ENCODE peak calls at places on chromosomes 3 and 15, in seven cellular contexts. One of them, this sample, is unnamed. For H3K9me3 and H3K27me3, the result is how much of the 10 kb centered on the place peaks cover.

GRCh38 chr15:101167791-101168462 is 83.9 kb downstream of the CHSY1 start:
- DNase-seq in transverse colon: peak
- DNase-seq in tibial nerve: peak
- DNase-seq in vagina: no peak
- DNase-seq in astrocyte: peak
- DNase-seq in neural progenitor cell: no peak
- DNase-seq in uterus: peak
- DNase-seq in this sample: no peak

GRCh38 chr15:77656294-77656693 is 23.6 kb upstream of the LINGO1 start:
- DNase-seq in transverse colon: no peak
- DNase-seq in tibial nerve: no peak
- DNase-seq in vagina: no peak
- DNase-seq in astrocyte: no peak
- DNase-seq in neural progenitor cell: no peak
- DNase-seq in uterus: no peak
- DNase-seq in this sample: no peak

GRCh38 chr15:78937132-78937739 is 7.6 kb downstream of the CTSH start:
- DNase-seq in transverse colon: no peak
- DNase-seq in tibial nerve: no peak
- DNase-seq in vagina: no peak
- DNase-seq in astrocyte: no peak
- DNase-seq in neural progenitor cell: no peak
- DNase-seq in uterus: peak
- DNase-seq in this sample: no peak

GRCh38 chr15:92661961-92662360 is 6.4 kb upstream of the FAM174B start:
- DNase-seq in transverse colon: no peak
- DNase-seq in tibial nerve: peak
- DNase-seq in vagina: no peak
- DNase-seq in astrocyte: no peak
- DNase-seq in neural progenitor cell: no peak
- DNase-seq in uterus: no peak
- DNase-seq in this sample: no peak

GRCh38 chr15:64461577-64462162 is 1.3 kb downstream of the ZNF609 start:
- DNase-seq in transverse colon: no peak
- DNase-seq in tibial nerve: no peak
- DNase-seq in vagina: no peak
- DNase-seq in astrocyte: peak
- DNase-seq in neural progenitor cell: peak
- DNase-seq in uterus: no peak
- DNase-seq in this sample: peak

GRCh38 chr3:177777699-177778098 is 580.4 kb upstream of the TBL1XR1 start:
- DNase-seq in transverse colon: peak
- DNase-seq in tibial nerve: no peak
- DNase-seq in vagina: no peak
- DNase-seq in astrocyte: no peak
- DNase-seq in neural progenitor cell: peak
- DNase-seq in uterus: peak
- DNase-seq in this sample: peak

GRCh38 chr3:46488735-46489361 is 8.9 kb upstream of the RTP3 start:
- DNase-seq in transverse colon: peak
- DNase-seq in tibial nerve: peak
- DNase-seq in vagina: peak
- DNase-seq in astrocyte: peak
- DNase-seq in neural progenitor cell: peak
- DNase-seq in uterus: peak
- DNase-seq in this sample: peak

GRCh38 chr15:28969511-28970085 is 83.8 kb downstream of the APBA2 start:
- DNase-seq in transverse colon: no peak
- DNase-seq in tibial nerve: no peak
- DNase-seq in vagina: no peak
- DNase-seq in astrocyte: no peak
- DNase-seq in neural progenitor cell: no peak
- DNase-seq in uterus: no peak
- DNase-seq in this sample: no peak

GRCh38 chr15:64070965-64071851 is 22.4 kb downstream of the CIAO2A start:
- DNase-seq in transverse colon: peak
- DNase-seq in tibial nerve: peak
- DNase-seq in vagina: no peak
- DNase-seq in astrocyte: peak
- DNase-seq in neural progenitor cell: no peak
- DNase-seq in uterus: peak
- DNase-seq in this sample: no peak

GRCh38 chr15:92610101-92610520 is 45.5 kb downstream of the FAM174B start:
- DNase-seq in transverse colon: no peak
- DNase-seq in tibial nerve: no peak
- DNase-seq in vagina: no peak
- DNase-seq in astrocyte: no peak
- DNase-seq in neural progenitor cell: peak
- DNase-seq in uterus: no peak
- DNase-seq in this sample: no peak

GRCh38 chr15:67303490-67304363 is 49.1 kb downstream of the IQCH start:
- DNase-seq in transverse colon: peak
- DNase-seq in tibial nerve: no peak
- DNase-seq in vagina: no peak
- DNase-seq in astrocyte: peak
- DNase-seq in neural progenitor cell: peak
- DNase-seq in uterus: no peak
- DNase-seq in this sample: peak

GRCh38 chr3:194592798-194593752 is 40.1 kb downstream of the TMEM44 start:
- DNase-seq in transverse colon: no peak
- DNase-seq in tibial nerve: peak
- DNase-seq in vagina: no peak
- DNase-seq in astrocyte: peak
- DNase-seq in neural progenitor cell: no peak
- DNase-seq in uterus: no peak
- DNase-seq in this sample: no peak

GRCh38 chr3:40152482-40153133 is 156.9 kb upstream of the EIF1B start:
- DNase-seq in transverse colon: no peak
- DNase-seq in tibial nerve: no peak
- DNase-seq in vagina: no peak
- DNase-seq in astrocyte: no peak
- DNase-seq in neural progenitor cell: no peak
- DNase-seq in uterus: no peak
- DNase-seq in this sample: no peak

GRCh38 chr3:22836131-22836530 is 367.0 kb upstream of the UBE2E2 start:
- DNase-seq in transverse colon: no peak
- DNase-seq in tibial nerve: no peak
- DNase-seq in vagina: no peak
- DNase-seq in astrocyte: no peak
- DNase-seq in neural progenitor cell: no peak
- DNase-seq in uterus: no peak
- DNase-seq in this sample: no peak

GRCh38 chr3:182226995-182227394 is 515.3 kb downstream of the SOX2 start:
- DNase-seq in transverse colon: no peak
- DNase-seq in tibial nerve: no peak
- DNase-seq in vagina: no peak
- DNase-seq in astrocyte: no peak
- DNase-seq in neural progenitor cell: no peak
- DNase-seq in uterus: no peak
- DNase-seq in this sample: no peak

GRCh38 chr3:162769559-162769958 is 1273.0 kb downstream of the OTOL1 start:
- DNase-seq in transverse colon: no peak
- DNase-seq in tibial nerve: no peak
- DNase-seq in vagina: no peak
- DNase-seq in astrocyte: peak
- DNase-seq in neural progenitor cell: no peak
- DNase-seq in uterus: no peak
- DNase-seq in this sample: no peak

GRCh38 chr3:42503251-42503924 is 945 bp downstream of the VIPR1 start:
- DNase-seq in transverse colon: peak
- DNase-seq in tibial nerve: no peak
- DNase-seq in vagina: no peak
- DNase-seq in astrocyte: no peak
- DNase-seq in neural progenitor cell: no peak
- DNase-seq in uterus: no peak
- DNase-seq in this sample: peak

GRCh38 chr3:98188553-98188952 is 22.1 kb downstream of the OR5H15 start:
- DNase-seq in transverse colon: no peak
- DNase-seq in tibial nerve: no peak
- DNase-seq in vagina: no peak
- DNase-seq in astrocyte: no peak
- DNase-seq in neural progenitor cell: peak
- DNase-seq in uterus: no peak
- DNase-seq in this sample: no peak

GRCh38 chr3:42456211-42456610 is 45.8 kb upstream of the LYZL4 start:
- DNase-seq in transverse colon: no peak
- DNase-seq in tibial nerve: no peak
- DNase-seq in vagina: no peak
- DNase-seq in astrocyte: no peak
- DNase-seq in neural progenitor cell: no peak
- DNase-seq in uterus: no peak
- DNase-seq in this sample: no peak

DNA sequence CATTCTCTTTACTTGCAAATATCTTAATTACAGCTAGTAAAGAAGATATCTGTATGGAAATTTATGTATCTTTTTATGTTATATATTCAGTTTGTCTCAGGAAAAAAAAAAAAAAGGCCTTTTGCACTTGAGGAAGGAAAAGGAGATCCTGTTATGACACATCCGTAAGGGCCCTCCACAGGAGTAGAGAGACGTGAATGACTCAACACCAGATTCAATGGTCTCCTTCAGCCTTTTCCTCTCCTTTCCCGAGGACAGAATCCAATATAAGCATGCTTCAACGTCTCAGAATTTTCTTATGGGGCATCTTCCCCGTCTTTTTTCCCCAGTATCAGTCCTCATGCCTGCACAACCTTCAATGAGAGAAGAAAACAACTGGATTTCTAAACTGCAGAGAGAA is 340.3 kb downstream of the NTRK3 start:
- DNase-seq in transverse colon: no peak
- DNase-seq in tibial nerve: no peak
- DNase-seq in vagina: no peak
- DNase-seq in astrocyte: peak
- DNase-seq in neural progenitor cell: no peak
- DNase-seq in uterus: no peak
- DNase-seq in this sample: no peak
- H3K9me3 ChIP-seq in transverse colon: under half
- H3K9me3 ChIP-seq in tibial nerve: under half
- H3K9me3 ChIP-seq in vagina: under half
- H3K9me3 ChIP-seq in astrocyte: under half
- H3K9me3 ChIP-seq in neural progenitor cell: under half
- H3K9me3 ChIP-seq in uterus: under half
- H3K9me3 ChIP-seq in this sample: under half

DNA sequence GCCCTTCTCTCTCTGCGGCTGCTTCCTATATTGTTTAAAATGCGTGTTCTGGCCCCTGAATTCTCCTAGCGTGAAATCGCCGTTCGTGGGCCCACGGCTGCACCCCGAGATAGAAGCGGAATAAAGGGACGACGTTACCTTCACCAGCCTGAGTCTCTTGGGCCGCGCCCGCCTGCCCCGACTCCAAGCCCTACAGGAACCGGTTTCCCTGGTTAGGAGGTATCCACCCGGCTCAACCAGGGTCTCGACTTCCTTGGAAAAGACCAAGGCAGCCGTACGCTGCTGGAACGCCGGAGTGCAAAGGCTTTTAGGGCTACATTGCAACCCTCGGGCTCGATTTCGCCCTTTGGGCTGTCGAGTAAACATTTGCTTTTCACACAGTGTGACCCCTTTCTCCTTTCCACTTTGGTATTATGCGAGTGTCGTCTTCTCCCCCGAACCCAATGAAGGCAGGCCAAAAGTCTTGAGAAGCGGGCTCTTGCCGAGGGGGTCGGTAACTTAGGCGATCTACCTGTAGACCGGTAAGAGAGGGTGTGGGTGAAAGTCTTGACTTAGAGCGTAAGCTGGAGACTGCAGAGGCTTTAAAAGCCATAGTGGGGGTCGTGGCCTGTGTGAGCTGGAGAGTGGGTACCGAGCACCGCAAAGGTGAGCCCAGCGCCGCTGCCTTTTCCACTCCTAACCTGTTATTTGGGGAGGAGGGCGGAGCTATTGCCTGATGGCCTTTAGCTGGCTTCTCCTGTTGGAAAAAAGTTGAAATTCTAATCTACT is 2.0 kb downstream of the TRIM71 start:
- DNase-seq in transverse colon: no peak
- DNase-seq in tibial nerve: no peak
- DNase-seq in vagina: no peak
- DNase-seq in astrocyte: no peak
- DNase-seq in neural progenitor cell: peak
- DNase-seq in uterus: no peak
- DNase-seq in this sample: peak
- H3K4me3 ChIP-seq in transverse colon: no peak
- H3K4me3 ChIP-seq in tibial nerve: no peak
- H3K4me3 ChIP-seq in vagina: no peak
- H3K4me3 ChIP-seq in astrocyte: no peak
- H3K4me3 ChIP-seq in neural progenitor cell: peak
- H3K4me3 ChIP-seq in uterus: no peak
- H3K4me3 ChIP-seq in this sample: peak

DNA sequence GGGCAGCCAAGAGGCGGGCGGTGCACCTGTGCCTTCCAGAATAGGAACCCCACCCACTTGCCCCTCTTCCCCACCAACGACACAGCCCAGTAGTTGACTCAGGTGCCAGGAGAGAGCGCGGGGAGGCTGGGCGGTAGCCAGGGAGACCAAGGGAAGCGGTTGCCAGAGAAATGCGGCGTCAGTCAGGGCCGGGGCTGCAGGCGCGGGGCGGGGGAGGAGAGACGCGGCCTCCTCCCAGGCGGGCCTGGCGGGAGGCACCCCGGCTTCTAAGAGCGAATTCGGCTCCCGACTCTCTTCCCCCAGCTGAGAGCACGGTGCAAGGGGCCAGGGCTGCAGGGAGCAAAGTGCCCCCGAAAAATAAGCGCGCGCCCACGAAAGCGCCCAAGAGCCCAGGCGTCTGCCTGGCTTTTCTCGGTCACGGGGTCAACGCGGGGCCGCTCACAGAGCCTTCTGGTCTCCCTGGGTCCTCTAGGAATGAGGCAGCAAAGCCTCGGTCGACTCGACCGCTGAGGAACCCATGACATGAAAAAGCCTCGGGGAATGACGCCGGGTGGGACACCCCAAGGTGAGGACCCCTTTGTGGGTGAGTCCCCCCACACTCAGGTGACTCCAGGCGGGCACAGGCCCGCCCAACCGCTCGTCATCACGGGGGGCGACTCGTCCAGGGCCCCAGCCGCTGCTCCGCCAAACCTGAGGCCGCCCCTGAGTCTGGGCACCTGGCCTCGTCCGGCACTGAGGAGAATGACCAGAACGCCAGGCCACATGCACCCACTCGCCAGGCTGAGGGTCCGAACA is 716 bp downstream of the CPEB1 start:
- DNase-seq in transverse colon: no peak
- DNase-seq in tibial nerve: no peak
- DNase-seq in vagina: no peak
- DNase-seq in astrocyte: no peak
- DNase-seq in neural progenitor cell: peak
- DNase-seq in uterus: peak
- DNase-seq in this sample: no peak
- H3K27me3 ChIP-seq in transverse colon: half or more
- H3K27me3 ChIP-seq in tibial nerve: under half
- H3K27me3 ChIP-seq in vagina: under half
- H3K27me3 ChIP-seq in astrocyte: under half
- H3K27me3 ChIP-seq in neural progenitor cell: half or more
- H3K27me3 ChIP-seq in uterus: under half
- H3K27me3 ChIP-seq in this sample: under half

DNA sequence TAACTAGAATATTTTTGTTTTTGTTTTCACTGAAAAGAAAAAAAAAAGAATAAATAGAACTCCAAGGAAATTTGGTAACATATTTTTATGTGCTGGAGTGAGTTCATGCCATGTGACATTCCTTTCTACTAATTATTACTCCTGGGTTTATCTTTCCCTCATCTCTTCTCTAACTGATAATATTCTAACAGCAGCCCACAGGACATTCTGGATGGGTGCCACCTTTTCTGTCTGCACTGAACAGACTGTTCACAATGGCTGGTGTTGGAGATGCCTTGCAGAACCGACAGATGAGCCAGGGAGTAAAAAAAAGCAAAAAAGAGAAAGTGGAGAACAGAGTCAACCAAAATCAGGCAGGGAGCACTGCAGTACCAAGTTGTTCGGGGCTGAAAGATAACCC is 151.3 kb downstream of the OR4M2 start:
- DNase-seq in transverse colon: no peak
- DNase-seq in tibial nerve: no peak
- DNase-seq in vagina: no peak
- DNase-seq in astrocyte: no peak
- DNase-seq in neural progenitor cell: no peak
- DNase-seq in uterus: no peak
- DNase-seq in this sample: no peak
- H3K9me3 ChIP-seq in transverse colon: under half
- H3K9me3 ChIP-seq in tibial nerve: under half
- H3K9me3 ChIP-seq in vagina: under half
- H3K9me3 ChIP-seq in astrocyte: under half
- H3K9me3 ChIP-seq in neural progenitor cell: half or more
- H3K9me3 ChIP-seq in uterus: under half
- H3K9me3 ChIP-seq in this sample: half or more

This sample was measured in HAP-1.